ENCODE peak calls at places on chromosome 6, in seven cellular contexts. L, N, S, K, V, A and T are unnamed samples.

GRCh38 chr6:31158863-31159855 is 770 bp downstream of the TCF19 start:
- DNase-seq in L (no peak), N (peak; percentile 31), S (no peak), K (no peak), V (peak; percentile 51), A (peak; percentile 75), T (peak; percentile 43)

GRCh38 chr6:80541186-80541585 is 434.7 kb downstream of the BCKDHB start:
- DNase-seq in L (no peak), N (no peak), S (no peak), K (peak; percentile 69), V (no peak), A (no peak), T (no peak)

GRCh38 chr6:3284436-3284876 is 25.7 kb downstream of the PSMG4 start:
- DNase-seq in L (no peak), N (no peak), S (no peak), K (no peak), V (peak; percentile 75), A (no peak), T (no peak)

GRCh38 chr6:138593100-138593877 is 94.0 kb upstream of the NHSL1 start:
- DNase-seq in L (no peak), N (peak; percentile 92), S (peak; percentile 86), K (peak; percentile 64), V (no peak), A (no peak), T (no peak)

GRCh38 chr6:39561536-39562266 is 163.5 kb downstream of the KIF6 start:
- DNase-seq in L (no peak), N (no peak), S (no peak), K (no peak), V (no peak), A (no peak), T (no peak)

GRCh38 chr6:156783958-156784357 is 6.8 kb downstream of the ARID1B start:
- DNase-seq in L (no peak), N (no peak), S (no peak), K (no peak), V (no peak), A (no peak), T (no peak)

GRCh38 chr6:37696841-37697735 is 595 bp downstream of the MDGA1 start:
- DNase-seq in L (no peak), N (no peak), S (no peak), K (no peak), V (peak; percentile 82), A (peak; percentile 64), T (no peak)

GRCh38 chr6:46983007-46983411 is 59.1 kb downstream of the ADGRF1 start:
- DNase-seq in L (no peak), N (no peak), S (no peak), K (no peak), V (no peak), A (no peak), T (peak; percentile 77)

GRCh38 chr6:146433881-146434741 is 109.5 kb upstream of the RAB32 start:
- DNase-seq in L (no peak), N (no peak), S (no peak), K (no peak), V (peak; percentile 52), A (no peak), T (peak; percentile 9)

GRCh38 chr6:146429831-146430230 is 113.8 kb upstream of the RAB32 start:
- DNase-seq in L (no peak), N (no peak), S (no peak), K (no peak), V (no peak), A (no peak), T (no peak)

DNA sequence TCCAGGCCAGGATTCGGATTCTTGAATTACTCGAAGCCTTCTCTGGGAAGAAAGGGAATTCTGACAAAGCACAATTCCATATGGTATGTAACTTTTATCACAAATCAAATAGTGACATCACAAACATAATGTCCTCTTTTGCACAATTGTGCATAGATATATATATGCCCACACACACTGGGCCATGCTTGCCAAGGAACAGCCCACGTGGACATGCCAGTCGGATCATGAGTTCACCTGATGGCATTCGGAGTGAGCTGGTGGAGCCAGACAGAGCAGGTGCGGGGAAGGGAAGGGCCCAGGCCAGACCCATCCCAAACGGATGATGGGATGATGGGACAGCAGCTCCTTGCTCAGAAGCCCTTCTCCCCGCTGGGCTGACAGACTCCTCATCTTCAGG is 108.6 kb upstream of the RAB32 start:
- DNase-seq in L (no peak), N (no peak), S (no peak), K (no peak), V (no peak), A (no peak), T (no peak)
- TF ChIP-seq JUND in L (no peak), N (no peak), S (no peak), K (no peak), V (no peak), A (no peak), T (no peak)

GRCh38 chr6:129478379-129478778 is 231.6 kb downstream of the ARHGAP18 start:
- DNase-seq in L (no peak), N (no peak), S (no peak), K (no peak), V (no peak), A (no peak), T (no peak)

GRCh38 chr6:129472239-129472638 is 237.7 kb downstream of the ARHGAP18 start:
- DNase-seq in L (no peak), N (no peak), S (no peak), K (no peak), V (no peak), A (no peak), T (no peak)

GRCh38 chr6:129476810-129477209 is 233.2 kb downstream of the ARHGAP18 start:
- DNase-seq in L (no peak), N (no peak), S (no peak), K (no peak), V (no peak), A (no peak), T (no peak)

GRCh38 chr6:129475477-129476247 is 234.3 kb downstream of the ARHGAP18 start:
- DNase-seq in L (no peak), N (no peak), S (no peak), K (no peak), V (no peak), A (no peak), T (no peak)

GRCh38 chr6:129476248-129476564 is 233.8 kb downstream of the ARHGAP18 start:
- DNase-seq in L (no peak), N (no peak), S (no peak), K (no peak), V (no peak), A (no peak), T (no peak)
- TF ChIP-seq JUND in L (no peak), N (no peak), S (no peak), K (no peak), V (no peak), A (no peak), T (no peak)

DNA sequence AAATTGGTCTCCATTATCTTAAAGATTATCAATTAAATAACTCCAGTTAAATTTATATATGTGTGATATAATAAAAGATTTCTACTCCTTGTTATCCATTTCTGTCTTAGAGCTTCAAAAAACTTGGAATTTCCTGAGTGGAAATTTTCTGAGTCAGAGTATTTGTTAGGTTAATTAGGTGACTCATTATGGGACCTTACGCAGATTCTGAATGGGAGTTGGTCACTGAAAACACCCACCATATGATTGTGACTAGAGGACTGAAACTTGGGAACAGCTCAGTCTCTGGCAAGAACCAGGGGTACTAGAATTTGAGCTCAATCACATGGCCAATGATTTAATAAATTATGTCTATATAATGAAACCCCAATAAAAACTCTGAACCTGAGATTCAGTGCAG is 125.4 kb upstream of the HMGCLL1 start:
- DNase-seq in L (no peak), N (no peak), S (no peak), K (no peak), V (no peak), A (no peak), T (no peak)
- TF ChIP-seq JUND in L (no peak), N (no peak), S (no peak), K (no peak), V (no peak), A (no peak), T (no peak)

DNA sequence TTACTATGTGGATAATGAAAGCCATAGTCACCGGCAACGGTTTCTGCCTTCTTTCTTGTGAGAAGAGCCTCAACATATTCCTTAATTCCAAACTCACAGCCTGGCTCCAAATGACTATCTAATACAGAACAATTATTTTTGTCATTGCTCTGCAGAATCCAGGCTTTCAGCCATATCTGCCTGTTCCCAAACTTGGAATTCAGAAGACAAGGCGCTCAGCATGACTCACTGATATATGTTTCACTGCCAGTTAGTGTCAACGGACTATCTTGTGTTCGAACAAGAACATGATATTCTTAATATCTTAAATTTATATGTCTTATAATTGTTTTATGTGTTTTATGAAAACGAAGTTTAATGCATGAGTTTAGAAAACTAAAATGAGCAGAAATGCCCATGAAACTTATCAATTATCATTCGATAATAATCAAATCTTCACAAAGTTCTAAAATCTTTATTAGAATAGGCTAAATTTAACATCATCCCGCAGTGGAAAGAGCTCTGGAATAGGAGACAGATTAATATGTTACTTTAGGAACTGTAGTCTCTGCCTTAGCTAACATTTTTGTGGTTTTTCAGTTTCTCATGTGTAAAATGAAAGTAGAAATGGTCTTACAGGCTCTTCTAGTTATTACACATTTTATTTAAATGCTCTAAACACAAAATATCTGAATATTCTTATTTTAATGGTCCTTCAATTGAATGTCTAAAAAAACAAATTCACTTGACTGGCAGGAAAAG is 669.3 kb upstream of the GJE1 start:
- DNase-seq in L (no peak), N (no peak), S (no peak), K (no peak), V (no peak), A (no peak), T (no peak)
- TF ChIP-seq JUND in L (no peak), N (no peak), S (no peak), K (no peak), V (peak; percentile 48), A (no peak), T (no peak)